ENCODE peak calls at places on chromosome 6, in eight cellular contexts. Z, F, A, C, Q, M, O and P are unnamed samples.

GRCh38 chr6:35727206-35727934 is 9.5 kb upstream of the ARMC12 start:
- DNase-seq in Z (peak; percentile 93), F (peak; percentile 89), A (no peak), C (peak; percentile 89), Q (peak; percentile 81), M (peak; percentile 92), O (no peak), P (peak; percentile 89)

GRCh38 chr6:72620866-72621242 is 1.0 kb upstream of the KCNQ5 start:
- DNase-seq in Z (no peak), F (no peak), A (peak; percentile 80), C (no peak), Q (peak; percentile 3), M (no peak), O (no peak), P (no peak)

GRCh38 chr6:25637211-25637610 is 14.8 kb upstream of the SCGN start:
- DNase-seq in Z (no peak), F (no peak), A (no peak), C (no peak), Q (no peak), M (no peak), O (no peak), P (no peak)

GRCh38 chr6:10556496-10557391 is 35.6 kb downstream of the GCNT2 start:
- DNase-seq in Z (no peak), F (peak; percentile 43), A (no peak), C (no peak), Q (no peak), M (no peak), O (no peak), P (no peak)

GRCh38 chr6:98927534-98927933 is 20.2 kb downstream of the FBXL4 start:
- DNase-seq in Z (peak; percentile 24), F (no peak), A (no peak), C (no peak), Q (no peak), M (no peak), O (no peak), P (no peak)

GRCh38 chr6:169427856-169428255 is 174.2 kb upstream of the THBS2 start:
- DNase-seq in Z (peak; percentile 64), F (no peak), A (no peak), C (no peak), Q (peak; percentile 47), M (no peak), O (no peak), P (no peak)

GRCh38 chr6:105769987-105770386 is 316.1 kb upstream of the PRDM1 start:
- DNase-seq in Z (no peak), F (no peak), A (no peak), C (no peak), Q (no peak), M (no peak), O (no peak), P (no peak)

GRCh38 chr6:31908791-31909190 is 6.9 kb upstream of the ZBTB12 start:
- DNase-seq in Z (no peak), F (no peak), A (no peak), C (no peak), Q (no peak), M (no peak), O (no peak), P (no peak)

GRCh38 chr6:133359256-133359655 is 118.1 kb downstream of the EYA4 start:
- DNase-seq in Z (no peak), F (no peak), A (no peak), C (no peak), Q (no peak), M (no peak), O (no peak), P (no peak)

GRCh38 chr6:165616116-165616515 is 46.9 kb downstream of the PDE10A start:
- DNase-seq in Z (no peak), F (no peak), A (no peak), C (no peak), Q (no peak), M (no peak), O (no peak), P (no peak)

GRCh38 chr6:20953019-20953418 is 418.8 kb downstream of the CDKAL1 start:
- DNase-seq in Z (no peak), F (no peak), A (no peak), C (no peak), Q (peak; percentile 26), M (no peak), O (no peak), P (no peak)

GRCh38 chr6:163320402-163320801 is 94.1 kb upstream of the QKI start:
- DNase-seq in Z (no peak), F (no peak), A (no peak), C (no peak), Q (no peak), M (no peak), O (no peak), P (no peak)

GRCh38 chr6:87483929-87484328 is 11.2 kb downstream of the SLC35A1 start:
- DNase-seq in Z (peak; percentile 83), F (peak; percentile 94), A (no peak), C (peak; percentile 18), Q (peak; percentile 79), M (no peak), O (no peak), P (no peak)

GRCh38 chr6:138498575-138499302 is 555 bp downstream of the NHSL1 start:
- DNase-seq in Z (no peak), F (no peak), A (no peak), C (no peak), Q (no peak), M (no peak), O (no peak), P (no peak)

GRCh38 chr6:36720251-36721141 is 22.9 kb downstream of the RAB44 start:
- DNase-seq in Z (no peak), F (peak; percentile 32), A (peak; percentile 53), C (no peak), Q (no peak), M (peak; percentile 54), O (no peak), P (no peak)

GRCh38 chr6:157610451-157610999 is 212.5 kb upstream of the SNX9 start:
- DNase-seq in Z (no peak), F (no peak), A (no peak), C (no peak), Q (no peak), M (no peak), O (no peak), P (no peak)
- H3K27ac ChIP-seq in Z (no peak overlapping the region), F (no peak overlapping the region), A (no peak overlapping the region), C (no peak overlapping the region), Q (no peak overlapping the region), M (no peak overlapping the region), O (no peak overlapping the region), P (no peak overlapping the region)

GRCh38 chr6:113562248-113562647 is 294.9 kb upstream of the MARCKS start:
- DNase-seq in Z (no peak), F (no peak), A (no peak), C (no peak), Q (no peak), M (no peak), O (no peak), P (no peak)

GRCh38 chr6:113556775-113557174 is 300.4 kb upstream of the MARCKS start:
- DNase-seq in Z (no peak), F (no peak), A (no peak), C (no peak), Q (no peak), M (no peak), O (no peak), P (no peak)

GRCh38 chr6:113560908-113561307 is 296.2 kb upstream of the MARCKS start:
- DNase-seq in Z (no peak), F (no peak), A (no peak), C (no peak), Q (no peak), M (no peak), O (no peak), P (no peak)

GRCh38 chr6:113558966-113559365 is 298.2 kb upstream of the MARCKS start:
- DNase-seq in Z (no peak), F (no peak), A (no peak), C (no peak), Q (no peak), M (no peak), O (no peak), P (no peak)

GRCh38 chr6:113560376-113560775 is 296.8 kb upstream of the MARCKS start:
- DNase-seq in Z (no peak), F (no peak), A (no peak), C (no peak), Q (no peak), M (no peak), O (no peak), P (no peak)
- H3K27ac ChIP-seq in Z (no peak overlapping the region), F (no peak overlapping the region), A (no peak overlapping the region), C (no peak overlapping the region), Q (no peak overlapping the region), M (no peak overlapping the region), O (no peak overlapping the region), P (no peak overlapping the region)

GRCh38 chr6:149852180-149852579 is 12.0 kb downstream of the LRP11 start:
- DNase-seq in Z (no peak), F (no peak), A (no peak), C (no peak), Q (no peak), M (peak; percentile 80), O (no peak), P (no peak)

GRCh38 chr6:149855040-149855654 is 9.0 kb downstream of the LRP11 start:
- DNase-seq in Z (peak; percentile 70), F (no peak), A (no peak), C (no peak), Q (no peak), M (no peak), O (no peak), P (no peak)

GRCh38 chr6:149851461-149851860 is 12.7 kb downstream of the LRP11 start:
- DNase-seq in Z (no peak), F (no peak), A (no peak), C (no peak), Q (no peak), M (no peak), O (no peak), P (no peak)

GRCh38 chr6:149854532-149854931 is 9.6 kb downstream of the LRP11 start:
- DNase-seq in Z (no peak), F (no peak), A (no peak), C (no peak), Q (no peak), M (peak; percentile 73), O (no peak), P (no peak)

GRCh38 chr6:149852881-149853280 is 11.3 kb downstream of the LRP11 start:
- DNase-seq in Z (no peak), F (no peak), A (no peak), C (no peak), Q (no peak), M (no peak), O (no peak), P (no peak)
- H3K27ac ChIP-seq in Z (no peak overlapping the region), F (no peak overlapping the region), A (no peak overlapping the region), C (no peak overlapping the region), Q (no peak overlapping the region), M (no peak overlapping the region), O (no peak overlapping the region), P (no peak overlapping the region)

DNA sequence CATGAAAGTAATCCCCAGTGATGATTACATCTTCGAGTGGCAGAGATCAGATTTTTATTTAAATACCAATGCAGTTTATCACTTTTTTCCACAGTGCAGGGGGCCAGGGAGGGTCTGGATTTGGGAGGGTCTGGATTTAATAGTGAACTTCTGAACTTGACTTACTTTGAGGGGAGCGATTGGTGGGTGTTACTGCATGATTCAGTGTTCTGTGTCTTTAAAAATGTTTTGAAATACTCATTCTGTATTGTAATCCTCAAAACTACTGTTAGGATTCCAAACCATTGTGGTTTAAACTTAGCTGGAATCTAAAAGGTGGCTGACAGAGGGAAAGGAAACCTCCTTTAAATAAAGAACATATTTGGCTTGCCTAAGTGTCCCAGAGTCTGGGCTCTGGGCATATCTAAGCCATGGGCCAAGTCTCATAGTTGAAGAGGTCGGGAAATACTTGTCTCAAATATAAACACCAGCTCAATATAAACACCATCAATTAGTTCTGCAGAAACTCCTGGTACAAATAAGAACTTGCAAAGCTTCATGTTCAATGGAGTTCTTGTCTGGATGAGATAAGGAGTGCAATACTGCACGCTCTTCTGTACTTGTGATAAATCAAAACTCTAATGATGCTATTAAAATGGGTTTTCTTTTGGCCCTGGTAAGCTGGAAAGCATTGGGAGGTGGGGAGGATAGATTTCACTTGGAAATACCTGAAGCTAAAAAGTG is 14.4 kb downstream of the JARID2 start:
- DNase-seq in Z (no peak), F (no peak), A (no peak), C (no peak), Q (no peak), M (no peak), O (no peak), P (no peak)
- H3K27ac ChIP-seq in Z (no peak overlapping the region), F (no peak overlapping the region), A (no peak overlapping the region), C (no peak overlapping the region), Q (no peak overlapping the region), M (no peak overlapping the region), O (no peak overlapping the region), P (no peak overlapping the region)